ENCODE peak calls at places on chromosomes 7 and 10, in eight cellular contexts. M is tibial artery; H is hepatocyte; Z is effector memory CD4-positive, alpha-beta T cell; D is Peyer's patch; I is HCT116; J is adrenal gland; X is upper lobe of right lung. F is an unnamed sample. For H3K4me1, the result is how much of the 10 kb centered on the place peaks cover.

GRCh38 chr10:22648547-22648961 is 65.8 kb downstream of the PIP4K2A start:
- DNase-seq in M (no peak), H (no peak), Z (no peak), D (no peak), I (no peak), J (no peak), X (no peak), F (peak)

GRCh38 chr10:71338728-71339495 is 19.9 kb downstream of the SLC29A3 start:
- DNase-seq in M (no peak), H (peak), Z (no peak), D (no peak), I (no peak), J (no peak), X (no peak), F (peak)

GRCh38 chr10:69495666-69496065 is 44.4 kb downstream of the TSPAN15 start:
- DNase-seq in M (no peak), H (no peak), Z (no peak), D (no peak), I (no peak), J (no peak), X (peak), F (no peak)

GRCh38 chr10:90417466-90418210 is 440.2 kb downstream of the HTR7 start:
- DNase-seq in M (no peak), H (no peak), Z (no peak), D (no peak), I (no peak), J (no peak), X (no peak), F (no peak)

GRCh38 chr7:78499966-78500365 is 701.4 kb downstream of the PHTF2 start:
- DNase-seq in M (no peak), H (no peak), Z (no peak), D (no peak), I (no peak), J (no peak), X (no peak), F (no peak)

GRCh38 chr7:2641406-2642393 is 9.9 kb downstream of the TTYH3 start:
- DNase-seq in M (peak), H (peak), Z (no peak), D (peak), I (no peak), J (peak), X (peak), F (peak)

GRCh38 chr7:66912195-66912594 is 8.8 kb upstream of the TMEM248 start:
- DNase-seq in M (no peak), H (no peak), Z (no peak), D (no peak), I (no peak), J (no peak), X (no peak), F (no peak)

GRCh38 chr10:94225589-94225988 is 137.2 kb downstream of the NOC3L start:
- DNase-seq in M (no peak), H (no peak), Z (no peak), D (no peak), I (no peak), J (peak), X (no peak), F (no peak)

GRCh38 chr7:50826371-50827172 is 43.9 kb upstream of the GRB10 start:
- DNase-seq in M (no peak), H (peak), Z (no peak), D (no peak), I (peak), J (peak), X (no peak), F (no peak)

GRCh38 chr10:133165556-133166503 is 5.8 kb downstream of the KNDC1 start:
- DNase-seq in M (peak), H (no peak), Z (no peak), D (no peak), I (no peak), J (no peak), X (no peak), F (no peak)

GRCh38 chr10:120432209-120432608 is 24.8 kb upstream of the PLPP4 start:
- DNase-seq in M (no peak), H (no peak), Z (no peak), D (no peak), I (no peak), J (no peak), X (no peak), F (no peak)

GRCh38 chr7:155692317-155692716 is 47.9 kb downstream of the RBM33 start:
- DNase-seq in M (no peak), H (no peak), Z (no peak), D (no peak), I (no peak), J (peak), X (no peak), F (no peak)

GRCh38 chr7:4226166-4226857 is 455.8 kb upstream of the FOXK1 start:
- DNase-seq in M (no peak), H (no peak), Z (no peak), D (no peak), I (peak), J (no peak), X (peak), F (no peak)

GRCh38 chr7:18235819-18236218 is 208.2 kb upstream of the PRPS1L1 start:
- DNase-seq in M (no peak), H (no peak), Z (no peak), D (no peak), I (no peak), J (no peak), X (no peak), F (no peak)

GRCh38 chr10:68647928-68648327 is 73.1 kb upstream of the CCAR1 start:
- DNase-seq in M (no peak), H (peak), Z (no peak), D (no peak), I (no peak), J (no peak), X (no peak), F (peak)

GRCh38 chr10:33136781-33137180 is 178.8 kb upstream of the ITGB1 start:
- DNase-seq in M (no peak), H (peak), Z (no peak), D (no peak), I (peak), J (no peak), X (no peak), F (no peak)

GRCh38 chr10:33137356-33138007 is 179.5 kb upstream of the ITGB1 start:
- DNase-seq in M (no peak), H (no peak), Z (no peak), D (no peak), I (no peak), J (no peak), X (no peak), F (no peak)

GRCh38 chr10:33134011-33134751 is 176.2 kb upstream of the ITGB1 start:
- DNase-seq in M (peak), H (peak), Z (peak), D (no peak), I (peak), J (peak), X (peak), F (no peak)

GRCh38 chr10:33133557-33133956 is 175.5 kb upstream of the ITGB1 start:
- DNase-seq in M (no peak), H (no peak), Z (no peak), D (no peak), I (no peak), J (no peak), X (no peak), F (no peak)

DNA sequence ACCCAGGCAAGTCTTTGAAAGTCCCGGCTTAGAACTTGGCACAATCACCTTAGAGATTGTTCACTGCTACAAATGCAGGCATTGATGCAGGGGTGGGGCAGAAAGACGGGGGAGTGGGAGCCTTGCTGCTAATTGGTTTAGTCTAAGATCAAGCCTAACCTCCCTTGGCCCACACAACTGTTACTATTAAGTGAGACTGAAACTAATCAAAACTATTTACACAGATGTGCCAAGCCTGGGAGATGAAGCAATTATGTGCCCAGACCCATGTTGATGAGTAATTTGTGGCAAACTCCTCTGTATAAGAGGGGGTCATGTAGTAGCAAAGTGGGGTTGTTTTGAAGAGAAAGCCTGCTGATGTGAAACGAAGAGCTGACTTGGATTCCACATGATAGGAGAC is 178.2 kb upstream of the ITGB1 start:
- DNase-seq in M (no peak), H (no peak), Z (no peak), D (no peak), I (no peak), J (no peak), X (no peak), F (no peak)
- H3K4me1 ChIP-seq in M (under half), H (under half), Z (half or more), D (under half), I (half or more), J (under half), X (under half), F (under half)

GRCh38 chr7:137987011-137987334 is 14.9 kb downstream of the CREB3L2 start:
- DNase-seq in M (no peak), H (no peak), Z (no peak), D (no peak), I (no peak), J (no peak), X (no peak), F (no peak)
- H3K4me1 ChIP-seq in M (under half), H (half or more), Z (under half), D (half or more), I (under half), J (half or more), X (half or more), F (under half)

DNA sequence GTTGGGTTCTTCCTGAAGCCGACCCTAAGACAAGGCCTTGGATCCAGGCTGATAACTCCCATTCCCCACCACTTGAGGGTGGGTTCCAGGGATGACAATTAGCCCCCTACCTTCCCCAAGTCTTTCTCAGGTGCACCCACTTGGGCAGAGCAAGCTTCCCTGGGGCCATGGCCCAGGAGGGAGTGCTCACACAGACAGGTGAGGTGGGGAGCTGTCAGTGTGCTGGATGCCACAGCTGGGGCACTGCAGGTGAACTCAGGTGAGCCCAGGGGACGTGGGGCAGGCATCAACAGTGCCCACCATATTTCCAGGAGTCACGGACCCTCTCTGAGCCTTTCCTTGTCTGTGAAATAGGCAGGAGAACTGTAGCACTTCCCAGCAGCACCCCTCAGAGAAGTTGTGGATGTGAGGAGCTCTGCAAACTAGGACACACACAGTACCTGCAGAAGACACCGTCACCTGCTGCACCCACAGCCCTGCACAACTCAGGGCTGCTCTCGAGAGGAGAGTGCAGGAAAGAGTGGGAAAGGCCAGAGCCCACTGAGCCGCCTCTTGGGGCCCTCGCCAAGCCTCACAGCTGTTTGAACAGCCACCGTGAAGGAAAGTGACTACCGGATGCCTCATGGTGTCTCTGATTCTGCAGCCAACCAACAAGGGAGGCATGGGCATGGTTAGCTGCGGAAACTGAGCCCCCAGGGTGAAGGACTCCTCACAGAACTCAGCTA is 17.8 kb downstream of the SH3PXD2A start:
- DNase-seq in M (no peak), H (no peak), Z (no peak), D (no peak), I (no peak), J (no peak), X (no peak), F (no peak)
- H3K4me1 ChIP-seq in M (under half), H (half or more), Z (under half), D (under half), I (under half), J (under half), X (under half), F (half or more)

GRCh38 chr7:120675076-120675475 is 182.9 kb downstream of the TSPAN12 start:
- DNase-seq in M (no peak), H (no peak), Z (no peak), D (no peak), I (no peak), J (no peak), X (no peak), F (no peak)
- H3K4me1 ChIP-seq in M (under half), H (under half), Z (under half), D (under half), I (under half), J (under half), X (under half), F (under half)

GRCh38 chr7:129862672-129863071 is 90.1 kb downstream of the UBE2H start:
- DNase-seq in M (no peak), H (no peak), Z (no peak), D (no peak), I (no peak), J (no peak), X (no peak), F (peak)
- H3K4me1 ChIP-seq in M (under half), H (under half), Z (under half), D (under half), I (half or more), J (half or more), X (half or more), F (half or more)

GRCh38 chr7:130930260-130930659 is 196.3 kb upstream of the KLF14 start:
- DNase-seq in M (no peak), H (no peak), Z (peak), D (peak), I (no peak), J (peak), X (no peak), F (no peak)
- H3K4me1 ChIP-seq in M (under half), H (under half), Z (under half), D (under half), I (half or more), J (under half), X (under half), F (under half)

DNA sequence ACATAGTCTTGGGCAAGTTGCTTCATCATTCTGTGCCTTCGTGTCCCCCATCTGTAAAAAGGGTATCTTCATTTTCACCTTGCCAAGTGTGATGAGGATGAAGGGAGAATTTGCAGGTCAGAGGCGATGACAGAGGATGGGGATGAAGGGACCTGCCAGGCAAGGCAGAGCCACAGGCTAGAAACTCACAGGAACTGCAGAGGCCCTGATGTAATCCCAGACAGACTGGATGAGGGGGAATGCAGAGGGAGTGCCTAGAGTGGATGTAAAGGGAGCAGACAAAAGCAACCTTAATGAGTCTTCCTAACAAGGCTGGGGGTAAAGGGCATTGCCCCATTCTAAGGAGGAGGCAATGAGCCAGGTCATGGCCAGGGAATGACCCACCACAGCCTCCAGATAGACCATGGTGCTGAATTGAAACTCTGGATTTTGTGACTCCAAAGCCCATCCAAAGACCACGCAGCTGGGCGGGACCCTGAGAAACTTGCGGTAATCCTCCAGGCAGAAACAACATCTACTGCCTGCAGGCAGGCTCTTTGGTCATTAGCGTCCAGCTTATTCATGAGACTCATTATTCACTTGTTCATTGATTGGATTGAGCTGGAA is 1.9 kb downstream of the ANTXRL start:
- DNase-seq in M (no peak), H (no peak), Z (no peak), D (no peak), I (no peak), J (no peak), X (peak), F (no peak)
- H3K4me1 ChIP-seq in M (under half), H (under half), Z (under half), D (under half), I (under half), J (under half), X (under half), F (under half)